ENCODE peak calls at places on chromosome 14, in four cellular contexts. P is amniotic stem cell; Q is fibroblast of the conjunctiva; R is CD8-positive, alpha-beta memory T cell. W is an unnamed sample.

GRCh38 chr14:89540830-89541470 is 123.9 kb upstream of the FOXN3 start:
- DNase-seq in P (peak), Q (peak), R (no peak), W (no peak)

GRCh38 chr14:25049127-25049558 is 804 bp downstream of the STXBP6 start:
- DNase-seq in P (no peak), Q (no peak), R (no peak), W (no peak)

GRCh38 chr14:96274122-96274910 is 18.3 kb downstream of the BDKRB1 start:
- DNase-seq in P (no peak), Q (peak), R (no peak), W (no peak)

GRCh38 chr14:85584481-85584880 is 54.5 kb downstream of the FLRT2 start:
- DNase-seq in P (no peak), Q (no peak), R (no peak), W (no peak)

GRCh38 chr14:22630486-22630885 is 13.7 kb downstream of the OR6J1 start:
- DNase-seq in P (no peak), Q (peak), R (no peak), W (no peak)

GRCh38 chr14:58772061-58772604 is 134.4 kb downstream of the DACT1 start:
- DNase-seq in P (no peak), Q (no peak), R (no peak), W (no peak)

GRCh38 chr14:92792885-92793284 is 1.2 kb upstream of the GOLGA5 start:
- DNase-seq in P (no peak), Q (no peak), R (no peak), W (no peak)

GRCh38 chr14:71534506-71534905 is 397.7 kb upstream of the RGS6 start:
- DNase-seq in P (no peak), Q (no peak), R (no peak), W (no peak)

GRCh38 chr14:55771242-55772025 is 191.4 kb downstream of the KTN1 start:
- DNase-seq in P (no peak), Q (no peak), R (no peak), W (no peak)

GRCh38 chr14:105889666-105890473 is 363.5 kb downstream of the TMEM121 start:
- DNase-seq in P (no peak), Q (no peak), R (no peak), W (no peak)

GRCh38 chr14:21902561-21903199 is 229.1 kb upstream of the OR4E1 start:
- DNase-seq in P (no peak), Q (no peak), R (peak), W (no peak)

GRCh38 chr14:72710212-72710611 is 183.7 kb downstream of the DPF3 start:
- DNase-seq in P (no peak), Q (peak), R (no peak), W (no peak)

GRCh38 chr14:95840094-95840493 is 36.5 kb upstream of the TUNAR start:
- DNase-seq in P (no peak), Q (no peak), R (no peak), W (no peak)

GRCh38 chr14:103402700-103403099 is 17.5 kb downstream of the MARK3 start:
- DNase-seq in P (no peak), Q (no peak), R (no peak), W (no peak)

GRCh38 chr14:51097287-51097686 is 2.4 kb upstream of the TRIM9 start:
- DNase-seq in P (no peak), Q (no peak), R (no peak), W (no peak)

GRCh38 chr14:40308240-40308639 is 876.0 kb upstream of the FBXO33 start:
- DNase-seq in P (no peak), Q (no peak), R (no peak), W (no peak)

GRCh38 chr14:73785336-73785833 is 66.2 kb upstream of the PTGR2 start:
- DNase-seq in P (peak), Q (no peak), R (no peak), W (peak)

GRCh38 chr14:96069421-96069820 is 30.3 kb downstream of the C14orf132 start:
- DNase-seq in P (no peak), Q (no peak), R (no peak), W (no peak)

GRCh38 chr14:85090681-85091080 is 439.3 kb upstream of the FLRT2 start:
- DNase-seq in P (peak), Q (no peak), R (no peak), W (no peak)

GRCh38 chr14:91103116-91103515 is 10.8 kb upstream of the DGLUCY start:
- DNase-seq in P (no peak), Q (no peak), R (no peak), W (no peak)

GRCh38 chr14:101134161-101134631 is 230.7 kb upstream of the RTL1 start:
- DNase-seq in P (no peak), Q (no peak), R (no peak), W (no peak)

GRCh38 chr14:27730204-27730603 is 1036.4 kb upstream of the FOXG1 start:
- DNase-seq in P (no peak), Q (no peak), R (no peak), W (no peak)

GRCh38 chr14:105910426-105910825 is 384.0 kb downstream of the TMEM121 start:
- DNase-seq in P (no peak), Q (no peak), R (no peak), W (no peak)

W was measured in B cell.